ENCODE peak calls at places on chromosomes 11 and 22, in nine cellular contexts. U, V, W, S, A, D, I, G and O are unnamed samples.

GRCh38 chr22:33476206-33476605 is 418.0 kb upstream of the SYN3 start:
- DNase-seq in U (no peak), V (peak), W (no peak), S (no peak), A (no peak), D (no peak), I (no peak), G (no peak), O (peak)

GRCh38 chr11:113603277-113604059 is 102.6 kb downstream of the TMPRSS5 start:
- DNase-seq in U (no peak), V (no peak), W (no peak), S (no peak), A (no peak), D (peak), I (no peak), G (no peak), O (no peak)

GRCh38 chr11:79059171-79059570 is 381.7 kb downstream of the TENM4 start:
- DNase-seq in U (peak), V (no peak), W (no peak), S (no peak), A (no peak), D (no peak), I (no peak), G (no peak), O (no peak)

GRCh38 chr11:72139500-72139899 is 4.0 kb downstream of the FOLR3 start:
- DNase-seq in U (no peak), V (no peak), W (no peak), S (no peak), A (no peak), D (no peak), I (no peak), G (no peak), O (no peak)

GRCh38 chr22:39216143-39216490 is 28.7 kb downstream of the PDGFB start:
- DNase-seq in U (no peak), V (no peak), W (no peak), S (no peak), A (no peak), D (no peak), I (no peak), G (no peak), O (no peak)

GRCh38 chr11:81030186-81030585 is 1589.4 kb upstream of the TENM4 start:
- DNase-seq in U (no peak), V (no peak), W (no peak), S (no peak), A (no peak), D (peak), I (no peak), G (no peak), O (peak)

GRCh38 chr11:36437413-36437812 is 72.7 kb downstream of the TRAF6 start:
- DNase-seq in U (no peak), V (no peak), W (no peak), S (no peak), A (no peak), D (no peak), I (no peak), G (no peak), O (no peak)

GRCh38 chr22:16131918-16132317 is 442.1 kb downstream of the POTEH start:
- DNase-seq in U (no peak), V (no peak), W (no peak), S (no peak), A (no peak), D (no peak), I (no peak), G (no peak), O (no peak)

GRCh38 chr11:93740031-93740801 is 1.1 kb downstream of the TAF1D start:
- DNase-seq in U (peak), V (peak), W (no peak), S (no peak), A (peak), D (peak), I (peak), G (peak), O (peak)

GRCh38 chr11:18578975-18579598 is 9.4 kb downstream of the UEVLD start:
- DNase-seq in U (no peak), V (peak), W (no peak), S (no peak), A (no peak), D (peak), I (no peak), G (peak), O (no peak)

GRCh38 chr11:9208726-9209501 is 56.2 kb downstream of the DENND5A start:
- DNase-seq in U (no peak), V (no peak), W (no peak), S (no peak), A (no peak), D (peak), I (peak), G (no peak), O (peak)

GRCh38 chr11:112321521-112322172 is 61.0 kb upstream of the PLET1 start:
- DNase-seq in U (peak), V (peak), W (peak), S (peak), A (peak), D (peak), I (peak), G (peak), O (peak)

GRCh38 chr22:39381930-39382329 is 17.6 kb upstream of the TAB1 start:
- DNase-seq in U (no peak), V (no peak), W (no peak), S (no peak), A (no peak), D (no peak), I (no peak), G (no peak), O (no peak)

GRCh38 chr11:5204787-5205186 is 4.3 kb upstream of the OR51V1 start:
- DNase-seq in U (peak), V (peak), W (no peak), S (peak), A (peak), D (peak), I (peak), G (peak), O (peak)

GRCh38 chr11:110075087-110075821 is 17.9 kb upstream of the ZC3H12C start:
- DNase-seq in U (no peak), V (no peak), W (no peak), S (no peak), A (no peak), D (no peak), I (no peak), G (no peak), O (no peak)

GRCh38 chr11:116517584-116517983 is 255.2 kb downstream of the BUD13 start:
- DNase-seq in U (no peak), V (no peak), W (no peak), S (no peak), A (no peak), D (no peak), I (no peak), G (no peak), O (no peak)

GRCh38 chr11:61769169-61769920 is 16.9 kb downstream of the MYRF start:
- DNase-seq in U (no peak), V (no peak), W (no peak), S (no peak), A (peak), D (no peak), I (peak), G (no peak), O (no peak)

GRCh38 chr11:35911616-35912165 is 32.2 kb upstream of the LDLRAD3 start:
- DNase-seq in U (no peak), V (no peak), W (no peak), S (no peak), A (no peak), D (no peak), I (no peak), G (no peak), O (no peak)

GRCh38 chr11:368414-369335 is 624 bp upstream of the B4GALNT4 start:
- DNase-seq in U (no peak), V (peak), W (no peak), S (no peak), A (no peak), D (peak), I (no peak), G (no peak), O (peak)

GRCh38 chr11:117819096-117820040 is 5.2 kb downstream of the FXYD2 start:
- DNase-seq in U (peak), V (peak), W (peak), S (peak), A (peak), D (peak), I (peak), G (no peak), O (peak)

GRCh38 chr11:131592734-131593133 is 222.3 kb downstream of the NTM start:
- DNase-seq in U (no peak), V (no peak), W (no peak), S (peak), A (no peak), D (no peak), I (no peak), G (no peak), O (no peak)

GRCh38 chr11:44607987-44608386 is 42.5 kb downstream of the CD82 start:
- DNase-seq in U (no peak), V (no peak), W (no peak), S (no peak), A (peak), D (no peak), I (no peak), G (no peak), O (peak)

GRCh38 chr22:49910229-49911155 is 7.7 kb downstream of the ALG12 start:
- DNase-seq in U (no peak), V (no peak), W (no peak), S (no peak), A (no peak), D (no peak), I (no peak), G (no peak), O (no peak)

GRCh38 chr22:39719559-39720450 is 149.3 kb downstream of the CACNA1I start:
- DNase-seq in U (no peak), V (no peak), W (no peak), S (no peak), A (no peak), D (no peak), I (no peak), G (no peak), O (no peak)

GRCh38 chr11:123238297-123238696 is 43.2 kb upstream of the CLMP start:
- DNase-seq in U (no peak), V (no peak), W (no peak), S (no peak), A (peak), D (no peak), I (no peak), G (no peak), O (peak)

GRCh38 chr11:44471603-44472002 is 93.9 kb upstream of the CD82 start:
- DNase-seq in U (no peak), V (no peak), W (no peak), S (no peak), A (no peak), D (no peak), I (no peak), G (no peak), O (no peak)

GRCh38 chr11:75429902-75430691 is 2.9 kb downstream of the KLHL35 start:
- DNase-seq in U (no peak), V (peak), W (peak), S (peak), A (peak), D (peak), I (peak), G (peak), O (peak)

GRCh38 chr11:199004-199581 is 6.2 kb downstream of the SCGB1C1 start:
- DNase-seq in U (no peak), V (no peak), W (no peak), S (no peak), A (no peak), D (no peak), I (no peak), G (no peak), O (no peak)

GRCh38 chr11:79098096-79098495 is 342.7 kb downstream of the TENM4 start:
- DNase-seq in U (no peak), V (no peak), W (no peak), S (no peak), A (no peak), D (no peak), I (no peak), G (no peak), O (no peak)

GRCh38 chr22:28978158-28978557 is 83.5 kb downstream of the C22orf31 start:
- DNase-seq in U (no peak), V (peak), W (no peak), S (no peak), A (peak), D (peak), I (peak), G (no peak), O (peak)

GRCh38 chr11:60739114-60739513 is 14.6 kb downstream of the MS4A18 start:
- DNase-seq in U (no peak), V (no peak), W (no peak), S (no peak), A (no peak), D (no peak), I (no peak), G (no peak), O (no peak)

GRCh38 chr22:38697055-38697980 is 3.4 kb downstream of the JOSD1 start:
- DNase-seq in U (no peak), V (no peak), W (no peak), S (no peak), A (peak), D (peak), I (peak), G (no peak), O (peak)

GRCh38 chr11:36394926-36395325 is 98.8 kb downstream of the PRR5L start:
- DNase-seq in U (no peak), V (no peak), W (no peak), S (no peak), A (no peak), D (no peak), I (no peak), G (no peak), O (no peak)

GRCh38 chr11:60971520-60971919 is at the start of gene CD6:
- DNase-seq in U (no peak), V (no peak), W (no peak), S (no peak), A (no peak), D (no peak), I (no peak), G (no peak), O (no peak)

GRCh38 chr22:18156878-18157713 is 7.1 kb downstream of the USP18 start:
- DNase-seq in U (peak), V (peak), W (peak), S (peak), A (peak), D (peak), I (peak), G (peak), O (peak)